ENCODE peak calls at places on chromosomes 2 and 18, in six cellular contexts. One of them, this sample, is unnamed.
A peak's percentile ranks its signal among the peaks of the same experiment; 100 is the strongest.

GRCh38 chr2:4827836-4828235 is 864.3 kb upstream of the SOX11 start:
- DNase-seq in IMR-90: no peak
- DNase-seq in neuronal stem cell: no peak
- DNase-seq in mesenchymal stem cell: no peak
- DNase-seq in H1: no peak
- DNase-seq in trophoblast cell: no peak
- DNase-seq in this sample: no peak

GRCh38 chr2:133972786-133973185 is 281.1 kb upstream of the MGAT5 start:
- DNase-seq in IMR-90: peak; percentile 70
- DNase-seq in neuronal stem cell: no peak
- DNase-seq in mesenchymal stem cell: no peak
- DNase-seq in H1: no peak
- DNase-seq in trophoblast cell: no peak
- DNase-seq in this sample: no peak

GRCh38 chr2:20654414-20654813 is 3.5 kb upstream of the HS1BP3 start:
- DNase-seq in IMR-90: no peak
- DNase-seq in neuronal stem cell: no peak
- DNase-seq in mesenchymal stem cell: no peak
- DNase-seq in H1: no peak
- DNase-seq in trophoblast cell: no peak
- DNase-seq in this sample: no peak

GRCh38 chr2:171723724-171724683 is 36.7 kb downstream of the DYNC1I2 start:
- DNase-seq in IMR-90: peak; percentile 79
- DNase-seq in neuronal stem cell: peak; percentile 26
- DNase-seq in mesenchymal stem cell: no peak
- DNase-seq in H1: peak; percentile 1
- DNase-seq in trophoblast cell: no peak
- DNase-seq in this sample: peak; percentile 42

GRCh38 chr18:56565059-56565458 is 73.3 kb downstream of the TXNL1 start:
- DNase-seq in IMR-90: no peak
- DNase-seq in neuronal stem cell: no peak
- DNase-seq in mesenchymal stem cell: no peak
- DNase-seq in H1: no peak
- DNase-seq in trophoblast cell: no peak
- DNase-seq in this sample: no peak

GRCh38 chr2:105404736-105405135 is 5.9 kb upstream of the FHL2 start:
- DNase-seq in IMR-90: no peak
- DNase-seq in neuronal stem cell: no peak
- DNase-seq in mesenchymal stem cell: peak; percentile 38
- DNase-seq in H1: no peak
- DNase-seq in trophoblast cell: no peak
- DNase-seq in this sample: no peak

GRCh38 chr2:236702693-236703092 is 133.1 kb downstream of the ACKR3 start:
- DNase-seq in IMR-90: no peak
- DNase-seq in neuronal stem cell: no peak
- DNase-seq in mesenchymal stem cell: no peak
- DNase-seq in H1: no peak
- DNase-seq in trophoblast cell: no peak
- DNase-seq in this sample: no peak

GRCh38 chr18:48786621-48787522 is 163.9 kb downstream of the SMAD7 start:
- DNase-seq in IMR-90: no peak
- DNase-seq in neuronal stem cell: no peak
- DNase-seq in mesenchymal stem cell: no peak
- DNase-seq in H1: no peak
- DNase-seq in trophoblast cell: no peak
- DNase-seq in this sample: no peak

GRCh38 chr2:41763091-41763490 is 284.7 kb upstream of the PKDCC start:
- DNase-seq in IMR-90: no peak
- DNase-seq in neuronal stem cell: no peak
- DNase-seq in mesenchymal stem cell: no peak
- DNase-seq in H1: no peak
- DNase-seq in trophoblast cell: no peak
- DNase-seq in this sample: no peak

GRCh38 chr2:84832772-84833461 is 48.0 kb downstream of the TRABD2A start:
- DNase-seq in IMR-90: peak; percentile 17
- DNase-seq in neuronal stem cell: no peak
- DNase-seq in mesenchymal stem cell: no peak
- DNase-seq in H1: no peak
- DNase-seq in trophoblast cell: peak; percentile 37
- DNase-seq in this sample: no peak

GRCh38 chr18:13730486-13730885 is 4.0 kb downstream of the RNMT start:
- DNase-seq in IMR-90: no peak
- DNase-seq in neuronal stem cell: no peak
- DNase-seq in mesenchymal stem cell: no peak
- DNase-seq in H1: no peak
- DNase-seq in trophoblast cell: no peak
- DNase-seq in this sample: no peak

GRCh38 chr2:66534461-66534860 is 99.5 kb downstream of the MEIS1 start:
- DNase-seq in IMR-90: peak; percentile 61
- DNase-seq in neuronal stem cell: no peak
- DNase-seq in mesenchymal stem cell: no peak
- DNase-seq in H1: no peak
- DNase-seq in trophoblast cell: peak; percentile 1
- DNase-seq in this sample: no peak

GRCh38 chr2:239498981-239499633 is 98.3 kb upstream of the HDAC4 start:
- DNase-seq in IMR-90: no peak
- DNase-seq in neuronal stem cell: no peak
- DNase-seq in mesenchymal stem cell: no peak
- DNase-seq in H1: no peak
- DNase-seq in trophoblast cell: no peak
- DNase-seq in this sample: no peak

GRCh38 chr2:121944072-121944829 is 188.8 kb downstream of the TSN start:
- DNase-seq in IMR-90: peak; percentile 56
- DNase-seq in neuronal stem cell: no peak
- DNase-seq in mesenchymal stem cell: peak; percentile 14
- DNase-seq in H1: no peak
- DNase-seq in trophoblast cell: peak; percentile 52
- DNase-seq in this sample: no peak

GRCh38 chr2:222424281-222424728 is at the start of gene SGPP2:
- DNase-seq in IMR-90: no peak
- DNase-seq in neuronal stem cell: no peak
- DNase-seq in mesenchymal stem cell: no peak
- DNase-seq in H1: no peak
- DNase-seq in trophoblast cell: no peak
- DNase-seq in this sample: peak; percentile 45

GRCh38 chr18:49934457-49934856 is 121.1 kb upstream of the ACAA2 start:
- DNase-seq in IMR-90: peak; percentile 45
- DNase-seq in neuronal stem cell: no peak
- DNase-seq in mesenchymal stem cell: peak; percentile 25
- DNase-seq in H1: no peak
- DNase-seq in trophoblast cell: no peak
- DNase-seq in this sample: no peak

GRCh38 chr2:120476141-120476540 is 130.2 kb downstream of the INHBB start:
- DNase-seq in IMR-90: no peak
- DNase-seq in neuronal stem cell: no peak
- DNase-seq in mesenchymal stem cell: no peak
- DNase-seq in H1: no peak
- DNase-seq in trophoblast cell: no peak
- DNase-seq in this sample: no peak

GRCh38 chr2:59909147-59909546 is 644.3 kb downstream of the BCL11A start:
- DNase-seq in IMR-90: no peak
- DNase-seq in neuronal stem cell: no peak
- DNase-seq in mesenchymal stem cell: no peak
- DNase-seq in H1: no peak
- DNase-seq in trophoblast cell: no peak
- DNase-seq in this sample: no peak

GRCh38 chr2:86358982-86359381 is 21.6 kb upstream of the REEP1 start:
- DNase-seq in IMR-90: no peak
- DNase-seq in neuronal stem cell: no peak
- DNase-seq in mesenchymal stem cell: no peak
- DNase-seq in H1: no peak
- DNase-seq in trophoblast cell: no peak
- DNase-seq in this sample: no peak

GRCh38 chr2:143261986-143262784 is 133.0 kb downstream of the ARHGAP15 start:
- DNase-seq in IMR-90: peak; percentile 27
- DNase-seq in neuronal stem cell: no peak
- DNase-seq in mesenchymal stem cell: no peak
- DNase-seq in H1: no peak
- DNase-seq in trophoblast cell: no peak
- DNase-seq in this sample: no peak

GRCh38 chr2:44692821-44693220 is 248.7 kb upstream of the SIX3 start:
- DNase-seq in IMR-90: no peak
- DNase-seq in neuronal stem cell: no peak
- DNase-seq in mesenchymal stem cell: no peak
- DNase-seq in H1: no peak
- DNase-seq in trophoblast cell: no peak
- DNase-seq in this sample: no peak

DNA sequence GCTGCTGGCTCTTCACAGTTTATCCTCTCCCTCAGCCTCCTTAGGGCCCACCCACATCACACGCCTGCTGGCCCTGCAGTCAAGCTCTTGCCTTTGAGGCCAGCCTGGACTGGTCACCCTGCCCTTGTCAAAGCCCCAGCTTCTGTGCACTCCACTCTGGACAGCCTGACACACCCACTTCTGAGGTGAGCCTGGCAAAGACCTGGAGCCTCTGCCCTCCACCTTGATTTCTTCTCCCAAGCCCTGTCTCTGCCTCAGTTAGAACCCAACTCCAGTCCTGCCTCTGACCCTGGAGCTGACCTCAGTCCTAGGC is 37.0 kb upstream of the TAF1B start:
- DNase-seq in IMR-90: no peak
- DNase-seq in neuronal stem cell: no peak
- DNase-seq in mesenchymal stem cell: no peak
- DNase-seq in H1: no peak
- DNase-seq in trophoblast cell: no peak
- DNase-seq in this sample: no peak
- H3K23ac ChIP-seq in IMR-90: no peak overlapping the region
- H3K23ac ChIP-seq in neuronal stem cell: peak overlapping the region; percentile 47
- H3K23ac ChIP-seq in mesenchymal stem cell: no peak overlapping the region
- H3K23ac ChIP-seq in H1: no peak overlapping the region
- H3K23ac ChIP-seq in trophoblast cell: no peak overlapping the region
- H3K23ac ChIP-seq in this sample: no peak overlapping the region

GRCh38 chr18:8847900-8848299 is 142.5 kb downstream of the MTCL1 start:
- DNase-seq in IMR-90: no peak
- DNase-seq in neuronal stem cell: no peak
- DNase-seq in mesenchymal stem cell: no peak
- DNase-seq in H1: no peak
- DNase-seq in trophoblast cell: no peak
- DNase-seq in this sample: no peak
- H3K14ac ChIP-seq in IMR-90: peak overlapping the region; percentile 27
- H3K14ac ChIP-seq in neuronal stem cell: no peak overlapping the region
- H3K14ac ChIP-seq in mesenchymal stem cell: no peak overlapping the region
- H3K14ac ChIP-seq in H1: no peak overlapping the region
- H3K14ac ChIP-seq in trophoblast cell: no peak overlapping the region
- H3K14ac ChIP-seq in this sample: no peak overlapping the region

GRCh38 chr2:16330012-16330411 is 335.6 kb downstream of the CYRIA start:
- DNase-seq in IMR-90: no peak
- DNase-seq in neuronal stem cell: peak; percentile 90
- DNase-seq in mesenchymal stem cell: peak; percentile 1
- DNase-seq in H1: no peak
- DNase-seq in trophoblast cell: no peak
- DNase-seq in this sample: no peak
- H3K4ac ChIP-seq in IMR-90: no peak overlapping the region
- H3K4ac ChIP-seq in neuronal stem cell: no peak overlapping the region
- H3K4ac ChIP-seq in mesenchymal stem cell: no peak overlapping the region
- H3K4ac ChIP-seq in H1: no peak overlapping the region
- H3K4ac ChIP-seq in trophoblast cell: no peak overlapping the region
- H3K4ac ChIP-seq in this sample: no peak overlapping the region

GRCh38 chr2:200604571-200605255 is 18.9 kb downstream of the AOX1 start:
- DNase-seq in IMR-90: peak; percentile 30
- DNase-seq in neuronal stem cell: no peak
- DNase-seq in mesenchymal stem cell: peak; percentile 18
- DNase-seq in H1: no peak
- DNase-seq in trophoblast cell: no peak
- DNase-seq in this sample: no peak
- H3K23ac ChIP-seq in IMR-90: peak overlapping the region; percentile 53
- H3K23ac ChIP-seq in neuronal stem cell: no peak overlapping the region
- H3K23ac ChIP-seq in mesenchymal stem cell: no peak overlapping the region
- H3K23ac ChIP-seq in H1: no peak overlapping the region
- H3K23ac ChIP-seq in trophoblast cell: no peak overlapping the region
- H3K23ac ChIP-seq in this sample: no peak overlapping the region

DNA sequence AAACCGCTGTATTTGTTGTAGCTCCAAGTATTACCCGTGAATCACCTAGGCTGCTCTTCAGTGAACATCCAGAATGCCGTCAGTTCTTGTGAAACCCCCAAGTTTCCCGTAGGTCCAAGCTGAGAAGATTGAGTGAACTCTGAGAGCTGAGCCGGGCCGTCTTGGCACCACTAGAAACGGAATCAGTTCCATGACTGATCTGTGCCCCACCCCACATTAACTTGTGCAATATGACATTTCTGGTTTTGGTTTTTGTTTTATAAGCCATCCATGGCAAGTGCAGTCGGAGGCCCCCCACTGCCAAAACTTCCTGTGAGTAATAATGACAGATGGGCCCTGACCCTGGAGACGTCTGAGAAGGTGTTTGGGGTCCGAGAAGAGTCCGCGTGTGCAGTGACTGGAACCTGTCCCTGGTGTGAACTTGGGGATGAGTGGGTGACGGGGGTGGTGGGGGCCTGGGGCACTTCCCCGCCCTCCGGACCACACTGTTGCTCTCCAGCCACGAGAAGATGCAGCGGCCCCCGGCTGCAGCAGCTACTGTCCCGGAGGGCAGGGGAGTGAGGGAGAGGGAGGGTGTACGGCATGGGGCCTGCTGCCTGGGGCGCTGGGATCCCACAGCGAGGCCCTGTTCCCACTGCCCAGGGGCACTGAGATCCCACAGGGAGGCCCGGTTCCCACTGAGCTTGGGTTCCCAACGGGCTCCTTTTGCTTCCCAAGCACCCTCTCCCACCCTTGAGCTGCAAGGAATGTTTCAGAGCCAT is 26.5 kb downstream of the NFATC1 start:
- DNase-seq in IMR-90: peak; percentile 20
- DNase-seq in neuronal stem cell: no peak
- DNase-seq in mesenchymal stem cell: no peak
- DNase-seq in H1: no peak
- DNase-seq in trophoblast cell: no peak
- DNase-seq in this sample: no peak
- H3K14ac ChIP-seq in IMR-90: no peak overlapping the region
- H3K14ac ChIP-seq in neuronal stem cell: no peak overlapping the region
- H3K14ac ChIP-seq in mesenchymal stem cell: no peak overlapping the region
- H3K14ac ChIP-seq in H1: no peak overlapping the region
- H3K14ac ChIP-seq in trophoblast cell: no peak overlapping the region
- H3K14ac ChIP-seq in this sample: no peak overlapping the region

GRCh38 chr2:74834806-74835755 is 1.2 kb downstream of the HK2 start:
- DNase-seq in IMR-90: peak; percentile 38
- DNase-seq in neuronal stem cell: peak; percentile 80
- DNase-seq in mesenchymal stem cell: peak; percentile 57
- DNase-seq in H1: peak; percentile 65
- DNase-seq in trophoblast cell: peak; percentile 72
- DNase-seq in this sample: peak; percentile 95
- H3K4ac ChIP-seq in IMR-90: peak overlapping the region; percentile 71
- H3K4ac ChIP-seq in neuronal stem cell: no peak overlapping the region
- H3K4ac ChIP-seq in mesenchymal stem cell: peak overlapping the region; percentile 24
- H3K4ac ChIP-seq in H1: peak overlapping the region; percentile 22
- H3K4ac ChIP-seq in trophoblast cell: peak overlapping the region; percentile 63
- H3K4ac ChIP-seq in this sample: no peak overlapping the region

DNA sequence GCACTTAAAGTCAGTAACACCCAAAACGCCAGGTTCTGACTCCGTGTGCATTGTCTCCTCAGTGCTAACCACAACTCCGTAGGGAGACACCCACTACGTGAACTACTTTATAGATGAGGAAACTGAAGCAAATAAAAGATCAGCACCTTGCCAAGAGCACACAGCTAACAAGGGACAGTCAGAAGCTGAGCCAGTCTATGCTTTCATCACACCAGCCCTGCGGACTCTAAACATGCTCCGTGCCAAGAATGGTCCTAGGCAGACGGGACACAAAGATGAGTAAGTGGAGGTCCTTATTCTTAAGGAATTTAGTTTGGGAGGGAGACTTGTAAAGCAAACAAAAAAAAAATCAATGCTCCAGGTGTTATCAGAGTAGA is 9.6 kb downstream of the MBOAT2 start:
- DNase-seq in IMR-90: no peak
- DNase-seq in neuronal stem cell: no peak
- DNase-seq in mesenchymal stem cell: no peak
- DNase-seq in H1: no peak
- DNase-seq in trophoblast cell: no peak
- DNase-seq in this sample: no peak
- H3K23ac ChIP-seq in IMR-90: no peak overlapping the region
- H3K23ac ChIP-seq in neuronal stem cell: no peak overlapping the region
- H3K23ac ChIP-seq in mesenchymal stem cell: no peak overlapping the region
- H3K23ac ChIP-seq in H1: no peak overlapping the region
- H3K23ac ChIP-seq in trophoblast cell: no peak overlapping the region
- H3K23ac ChIP-seq in this sample: no peak overlapping the region

This sample was measured in H9.